ENCODE peak calls at places on chromosomes 11 and 22, in ten cellular contexts. L, Y, N, Z, J, T, A, F, S and V are unnamed samples.
A peak's percentile ranks its signal among the peaks of the same experiment; 100 is the strongest.

GRCh38 chr11:28448186-28448585 is 340.0 kb downstream of the METTL15 start:
- DNase-seq in L (no peak), Y (no peak), N (no peak), Z (no peak), J (no peak), T (peak; percentile 37), A (no peak), F (no peak), S (no peak), V (no peak)

GRCh38 chr22:34722901-34723300 is 343.1 kb upstream of the ISX start:
- DNase-seq in L (no peak), Y (no peak), N (no peak), Z (no peak), J (no peak), T (no peak), A (no peak), F (no peak), S (no peak), V (no peak)

GRCh38 chr11:18773104-18773503 is 18.5 kb downstream of the PTPN5 start:
- DNase-seq in L (no peak), Y (no peak), N (no peak), Z (no peak), J (no peak), T (no peak), A (no peak), F (no peak), S (no peak), V (no peak)

GRCh38 chr11:5722622-5723021 is 13.6 kb upstream of the OR56B1 start:
- DNase-seq in L (no peak), Y (no peak), N (no peak), Z (no peak), J (no peak), T (no peak), A (no peak), F (no peak), S (peak; percentile 12), V (no peak)

GRCh38 chr11:107017433-107018227 is 646 bp downstream of the GUCY1A2 start:
- DNase-seq in L (peak; percentile 57), Y (peak; percentile 38), N (no peak), Z (peak; percentile 69), J (no peak), T (peak; percentile 34), A (no peak), F (no peak), S (no peak), V (peak; percentile 88)

GRCh38 chr11:833114-833791 is 501 bp downstream of the CD151 start:
- DNase-seq in L (no peak), Y (no peak), N (no peak), Z (peak; percentile 81), J (no peak), T (no peak), A (peak; percentile 49), F (no peak), S (peak; percentile 74), V (no peak)

GRCh38 chr11:123382555-123383074 is 47.5 kb upstream of the GRAMD1B start:
- DNase-seq in L (no peak), Y (no peak), N (no peak), Z (no peak), J (no peak), T (no peak), A (no peak), F (no peak), S (no peak), V (no peak)

GRCh38 chr11:67583319-67584204 is at the start of gene GSTP1:
- DNase-seq in L (peak; percentile 76), Y (peak; percentile 92), N (peak; percentile 62), Z (peak; percentile 97), J (peak; percentile 69), T (peak; percentile 88), A (peak; percentile 90), F (no peak), S (peak; percentile 86), V (peak; percentile 82)

GRCh38 chr22:20002661-20003060 is 14.0 kb downstream of the ARVCF start:
- DNase-seq in L (no peak), Y (no peak), N (no peak), Z (no peak), J (no peak), T (no peak), A (no peak), F (no peak), S (no peak), V (no peak)

GRCh38 chr11:64298966-64299846 is 952 bp upstream of the CATSPERZ start:
- DNase-seq in L (peak; percentile 73), Y (no peak), N (no peak), Z (peak; percentile 87), J (no peak), T (no peak), A (peak; percentile 29), F (no peak), S (no peak), V (peak; percentile 69)

GRCh38 chr11:113375402-113375801 is 12.2 kb upstream of the ANKK1 start:
- DNase-seq in L (no peak), Y (no peak), N (no peak), Z (no peak), J (no peak), T (no peak), A (no peak), F (no peak), S (no peak), V (no peak)

GRCh38 chr11:117407016-117407415 is 79.4 kb downstream of the CEP164 start:
- DNase-seq in L (no peak), Y (no peak), N (no peak), Z (no peak), J (no peak), T (no peak), A (no peak), F (no peak), S (no peak), V (no peak)

GRCh38 chr11:89498845-89499448 is 7.8 kb upstream of the NOX4 start:
- DNase-seq in L (no peak), Y (peak; percentile 14), N (no peak), Z (no peak), J (no peak), T (no peak), A (no peak), F (no peak), S (peak; percentile 3), V (no peak)

GRCh38 chr11:68043349-68044144 is 4.7 kb downstream of the TCIRG1 start:
- DNase-seq in L (no peak), Y (peak; percentile 85), N (no peak), Z (peak; percentile 32), J (no peak), T (peak; percentile 78), A (peak; percentile 64), F (no peak), S (peak; percentile 76), V (no peak)

GRCh38 chr11:114279778-114280532 is 16.2 kb upstream of the NNMT start:
- DNase-seq in L (no peak), Y (peak; percentile 44), N (no peak), Z (no peak), J (no peak), T (peak; percentile 82), A (peak; percentile 63), F (peak; percentile 49), S (no peak), V (no peak)

GRCh38 chr11:22065472-22065871 is 127.4 kb upstream of the ANO5 start:
- DNase-seq in L (no peak), Y (no peak), N (no peak), Z (no peak), J (no peak), T (no peak), A (no peak), F (no peak), S (no peak), V (no peak)

GRCh38 chr22:28710112-28710888 is 30.7 kb upstream of the TTC28 start:
- DNase-seq in L (no peak), Y (no peak), N (no peak), Z (no peak), J (no peak), T (peak; percentile 93), A (peak; percentile 86), F (peak; percentile 20), S (no peak), V (no peak)

GRCh38 chr22:38104084-38104483 is 6.4 kb downstream of the BAIAP2L2 start:
- DNase-seq in L (no peak), Y (no peak), N (no peak), Z (peak; percentile 2), J (no peak), T (peak; percentile 24), A (no peak), F (no peak), S (no peak), V (peak; percentile 65)

GRCh38 chr22:27462190-27462589 is 339.4 kb downstream of the MN1 start:
- DNase-seq in L (no peak), Y (no peak), N (no peak), Z (no peak), J (no peak), T (no peak), A (peak; percentile 72), F (no peak), S (no peak), V (no peak)

GRCh38 chr22:44003776-44004460 is 20.2 kb upstream of the PARVB start:
- DNase-seq in L (no peak), Y (no peak), N (no peak), Z (no peak), J (no peak), T (no peak), A (no peak), F (no peak), S (no peak), V (no peak)

GRCh38 chr22:37599161-37599560 is 9.5 kb upstream of the GGA1 start:
- DNase-seq in L (no peak), Y (no peak), N (no peak), Z (no peak), J (no peak), T (no peak), A (no peak), F (no peak), S (peak; percentile 92), V (no peak)

GRCh38 chr11:99352642-99353041 is 331.9 kb downstream of the CNTN5 start:
- DNase-seq in L (no peak), Y (no peak), N (no peak), Z (peak; percentile 57), J (no peak), T (no peak), A (no peak), F (no peak), S (no peak), V (no peak)

GRCh38 chr11:34755671-34756070 is 134.8 kb downstream of the EHF start:
- DNase-seq in L (no peak), Y (no peak), N (no peak), Z (no peak), J (no peak), T (no peak), A (no peak), F (no peak), S (no peak), V (no peak)

GRCh38 chr22:44926124-44926475 is 83.7 kb downstream of the PHF21B start:
- DNase-seq in L (no peak), Y (no peak), N (no peak), Z (peak; percentile 25), J (no peak), T (no peak), A (no peak), F (no peak), S (no peak), V (no peak)

GRCh38 chr11:9565822-9566560 is 7.5 kb upstream of the WEE1 start:
- DNase-seq in L (no peak), Y (peak; percentile 100), N (peak; percentile 37), Z (no peak), J (no peak), T (peak; percentile 100), A (peak; percentile 98), F (peak; percentile 100), S (peak; percentile 96), V (no peak)

GRCh38 chr22:23289851-23290724 is 109.8 kb downstream of the BCR start:
- DNase-seq in L (peak; percentile 90), Y (peak; percentile 11), N (peak; percentile 37), Z (peak; percentile 67), J (peak; percentile 27), T (peak; percentile 49), A (peak; percentile 64), F (no peak), S (peak; percentile 63), V (peak; percentile 25)

GRCh38 chr11:34916810-34917780 is 677 bp downstream of the PDHX start:
- DNase-seq in L (no peak), Y (peak; percentile 28), N (no peak), Z (no peak), J (no peak), T (peak; percentile 55), A (peak; percentile 35), F (no peak), S (no peak), V (no peak)

GRCh38 chr11:450809-451451 is 851 bp downstream of the PTDSS2 start:
- DNase-seq in L (peak; percentile 40), Y (peak; percentile 79), N (peak; percentile 74), Z (peak; percentile 68), J (peak; percentile 37), T (peak; percentile 79), A (peak; percentile 53), F (peak; percentile 26), S (peak; percentile 80), V (no peak)